ENCODE peak calls at places on chromosomes 3 and 15, in four cellular contexts. B is testis, D is Caco-2, Y is GM06990. S is an unnamed sample.

GRCh38 chr3:126208618-126209256 is 28.4 kb upstream of the ALDH1L1 start:
- DNase-seq in B (peak; percentile 51), D (no peak), Y (no peak), S (peak; percentile 90)

GRCh38 chr15:39429898-39430357 is 151.0 kb upstream of the THBS1 start:
- DNase-seq in B (no peak), D (no peak), Y (peak; percentile 55), S (no peak)

GRCh38 chr3:178446054-178446453 is 90.2 kb upstream of the KCNMB2 start:
- DNase-seq in B (no peak), D (no peak), Y (no peak), S (no peak)

GRCh38 chr3:27462228-27462627 is 22.0 kb downstream of the SLC4A7 start:
- DNase-seq in B (no peak), D (no peak), Y (no peak), S (no peak)

GRCh38 chr15:65077981-65078352 is 1.4 kb downstream of the KBTBD13 start:
- DNase-seq in B (no peak), D (no peak), Y (peak; percentile 47), S (peak; percentile 87)

GRCh38 chr15:96362759-96363678 is 32.5 kb downstream of the NR2F2 start:
- DNase-seq in B (no peak), D (no peak), Y (no peak), S (no peak)

GRCh38 chr15:29942144-29942543 is 119.9 kb upstream of the TJP1 start:
- DNase-seq in B (peak; percentile 55), D (no peak), Y (no peak), S (no peak)

GRCh38 chr15:38253448-38253847 is 812 bp downstream of the SPRED1 start:
- DNase-seq in B (no peak), D (no peak), Y (no peak), S (peak; percentile 32)

GRCh38 chr3:37140899-37141541 is 33.4 kb downstream of the LRRFIP2 start:
- DNase-seq in B (no peak), D (no peak), Y (no peak), S (no peak)

GRCh38 chr3:70982700-70983140 is 600.8 kb downstream of the FOXP1 start:
- DNase-seq in B (no peak), D (no peak), Y (peak; percentile 23), S (peak; percentile 34)

GRCh38 chr15:37773111-37773860 is 161.2 kb upstream of the TMCO5A start:
- DNase-seq in B (no peak), D (no peak), Y (no peak), S (no peak)

GRCh38 chr3:160449660-160450598 is at the start of gene TRIM59:
- DNase-seq in B (peak; percentile 95), D (peak; percentile 89), Y (peak; percentile 99), S (peak; percentile 95)

GRCh38 chr3:139427283-139428060 is 38.0 kb upstream of the COPB2 start:
- DNase-seq in B (no peak), D (no peak), Y (peak; percentile 8), S (no peak)

GRCh38 chr3:10725846-10726245 is 90.2 kb upstream of the SLC6A11 start:
- DNase-seq in B (no peak), D (no peak), Y (no peak), S (no peak)

GRCh38 chr15:45510758-45511280 is 11.7 kb downstream of the SLC30A4 start:
- DNase-seq in B (no peak), D (no peak), Y (no peak), S (no peak)

GRCh38 chr3:57646723-57647122 is 46.2 kb downstream of the DENND6A start:
- DNase-seq in B (peak; percentile 50), D (no peak), Y (no peak), S (no peak)

GRCh38 chr3:16800361-16800760 is 84.4 kb upstream of the PLCL2 start:
- DNase-seq in B (no peak), D (no peak), Y (no peak), S (no peak)

GRCh38 chr3:145798691-145799550 is 362.1 kb downstream of the PLOD2 start:
- DNase-seq in B (no peak), D (no peak), Y (no peak), S (no peak)

GRCh38 chr3:172557515-172558220 is 34.4 kb upstream of the TNFSF10 start:
- DNase-seq in B (no peak), D (no peak), Y (no peak), S (no peak)

GRCh38 chr15:50053457-50053856 is 65.6 kb downstream of the ATP8B4 start:
- DNase-seq in B (no peak), D (no peak), Y (no peak), S (no peak)

GRCh38 chr3:123449092-123449985 is 449 bp upstream of the ADCY5 start:
- DNase-seq in B (peak; percentile 40), D (no peak), Y (no peak), S (no peak)

GRCh38 chr3:126850370-126851085 is 132.4 kb upstream of the PLXNA1 start:
- DNase-seq in B (peak; percentile 33), D (peak; percentile 93), Y (no peak), S (no peak)

GRCh38 chr3:120396469-120396868 is 47.3 kb upstream of the LRRC58 start:
- DNase-seq in B (no peak), D (no peak), Y (no peak), S (no peak)

GRCh38 chr3:33064929-33065328 is 32.0 kb downstream of the GLB1 start:
- DNase-seq in B (no peak), D (no peak), Y (no peak), S (no peak)

GRCh38 chr3:81270603-81271371 is 490.7 kb downstream of the GBE1 start:
- DNase-seq in B (no peak), D (no peak), Y (no peak), S (no peak)

GRCh38 chr3:187497037-187497436 is 128.9 kb downstream of the RTP4 start:
- DNase-seq in B (no peak), D (no peak), Y (no peak), S (no peak)

GRCh38 chr3:32226875-32227500 is 11.5 kb upstream of the CMTM8 start:
- DNase-seq in B (no peak), D (no peak), Y (no peak), S (no peak)

DNA sequence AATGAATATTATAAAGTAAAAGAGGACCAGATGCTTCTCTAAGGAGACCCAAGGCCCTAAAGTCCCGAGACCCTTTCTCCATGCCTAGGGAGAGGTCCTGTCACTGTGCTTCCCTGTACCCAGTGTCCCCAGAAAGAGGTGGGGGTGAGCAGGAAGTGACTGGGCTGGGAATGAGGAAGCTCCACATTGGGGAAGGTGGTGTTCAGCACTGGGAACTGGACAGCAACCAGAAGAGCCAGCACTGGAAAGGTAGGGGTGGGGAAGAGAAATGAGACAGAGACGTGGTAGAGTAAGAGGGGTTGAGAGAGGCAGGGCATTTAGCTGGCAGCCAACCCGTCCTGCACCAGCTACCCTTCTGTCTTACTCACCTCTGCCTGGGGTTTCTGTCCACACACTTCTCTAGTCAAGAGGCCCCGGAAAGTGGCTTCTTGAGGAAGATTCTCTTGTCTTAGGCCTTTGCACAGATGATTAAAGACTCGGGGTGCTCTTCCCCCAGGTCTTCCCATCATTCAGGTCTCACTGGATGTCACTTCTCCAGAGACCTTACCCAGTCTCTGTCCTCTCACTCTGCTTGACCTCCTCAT is 12.2 kb downstream of the RRP9 start:
- DNase-seq in B (no peak), D (no peak), Y (no peak), S (no peak)
- TF ChIP-seq CTCF in B (no peak), D (no peak), Y (no peak), S (no peak)

DNA sequence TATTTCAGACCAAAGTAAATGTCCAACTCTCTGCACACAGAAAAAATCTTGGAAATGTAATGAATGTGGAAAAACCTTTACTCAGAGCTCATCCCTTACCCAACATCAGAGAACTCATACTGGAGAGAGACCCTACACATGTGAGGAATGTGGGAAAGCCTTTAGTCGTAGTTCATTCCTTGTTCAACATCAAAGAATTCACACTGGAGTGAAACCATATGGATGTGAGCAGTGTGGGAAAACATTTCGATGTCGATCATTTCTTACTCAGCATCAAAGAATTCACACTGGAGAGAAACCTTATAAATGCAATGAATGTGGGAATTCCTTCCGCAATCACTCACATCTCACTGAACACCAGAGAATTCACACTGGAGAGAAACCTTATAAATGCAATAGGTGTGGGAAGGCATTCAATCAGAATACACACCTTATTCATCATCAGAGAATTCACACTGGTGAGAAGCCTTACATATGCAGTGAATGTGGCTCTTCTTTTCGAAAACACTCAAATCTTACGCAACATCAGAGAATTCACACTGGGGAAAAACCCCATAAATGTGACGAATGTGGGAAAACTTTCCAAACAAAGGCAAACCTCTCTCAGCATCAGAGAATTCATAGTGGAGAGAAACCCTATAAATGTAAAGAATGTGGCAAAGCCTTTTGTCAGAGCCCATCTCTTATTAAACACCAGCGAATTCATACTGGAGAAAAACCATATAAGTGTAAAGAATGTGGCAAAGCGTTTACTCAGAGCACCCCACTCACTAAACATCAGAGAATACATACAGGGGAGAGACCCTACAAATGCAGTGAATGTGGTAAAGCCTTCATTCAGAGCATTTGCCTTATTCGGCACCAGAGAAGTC is 8.0 kb upstream of the ZNF501 start:
- DNase-seq in B (no peak), D (no peak), Y (no peak), S (no peak)
- H3K4me3 ChIP-seq in B (no peak overlapping the region), D (no peak overlapping the region), Y (no peak overlapping the region), S (no peak overlapping the region)

DNA sequence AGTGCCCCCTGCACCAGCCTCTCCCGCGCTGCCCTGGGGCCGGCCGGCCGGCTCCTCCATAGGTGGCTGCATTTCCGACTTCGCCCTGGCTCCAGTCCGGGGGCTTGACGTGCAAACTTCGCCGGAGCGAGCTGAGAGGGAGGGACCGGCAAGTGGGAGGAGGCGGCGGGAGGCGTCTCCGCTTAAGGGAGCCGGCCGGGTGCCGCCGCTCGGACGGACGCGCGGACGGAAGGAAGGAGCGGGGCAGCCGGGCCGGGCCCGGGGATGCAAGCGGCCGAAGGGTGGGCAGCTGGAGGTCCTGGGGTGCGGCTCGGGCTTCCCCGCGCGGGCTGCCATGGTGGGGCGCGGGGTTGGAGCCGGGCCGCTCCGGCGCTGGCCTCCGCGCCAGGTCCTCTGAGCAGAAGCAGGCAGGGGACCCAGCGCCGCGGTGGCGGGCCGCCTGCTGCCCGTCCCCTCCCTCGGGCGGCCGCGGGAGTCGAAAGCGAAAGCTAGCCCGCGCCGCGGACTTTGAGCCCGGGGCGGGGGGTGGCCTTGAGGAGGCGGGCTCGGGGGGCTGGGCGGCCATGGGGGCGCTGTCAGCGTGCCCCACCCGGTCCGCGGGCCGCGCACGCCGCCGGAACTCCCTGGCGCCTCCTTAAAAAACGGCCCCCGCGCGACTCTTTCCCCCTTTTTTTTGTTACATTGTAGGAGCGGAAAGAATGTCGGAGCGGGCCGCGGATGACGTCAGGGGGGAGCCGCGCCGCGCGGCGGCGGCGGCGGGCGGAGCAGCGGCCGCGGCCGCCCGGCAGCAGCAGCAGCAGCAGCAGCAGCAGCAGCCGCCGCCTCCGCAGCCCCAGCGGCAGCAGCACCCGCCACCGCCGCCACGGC is at the start of gene SCAANT1:
- DNase-seq in B (peak; percentile 91), D (peak; percentile 91), Y (peak; percentile 87), S (peak; percentile 91)
- TF ChIP-seq CTCF in B (peak; percentile 19), D (no peak), Y (no peak), S (no peak)

GRCh38 chr15:85455851-85456250 is 75.4 kb downstream of the AKAP13 start:
- DNase-seq in B (no peak), D (no peak), Y (no peak), S (no peak)

GRCh38 chr15:85454403-85454802 is 74.0 kb downstream of the AKAP13 start:
- DNase-seq in B (no peak), D (no peak), Y (no peak), S (peak; percentile 32)

GRCh38 chr15:85457392-85457968 is 77.1 kb downstream of the AKAP13 start:
- DNase-seq in B (no peak), D (no peak), Y (peak; percentile 64), S (no peak)

GRCh38 chr15:85458764-85459163 is 78.4 kb downstream of the AKAP13 start:
- DNase-seq in B (no peak), D (no peak), Y (no peak), S (no peak)

DNA sequence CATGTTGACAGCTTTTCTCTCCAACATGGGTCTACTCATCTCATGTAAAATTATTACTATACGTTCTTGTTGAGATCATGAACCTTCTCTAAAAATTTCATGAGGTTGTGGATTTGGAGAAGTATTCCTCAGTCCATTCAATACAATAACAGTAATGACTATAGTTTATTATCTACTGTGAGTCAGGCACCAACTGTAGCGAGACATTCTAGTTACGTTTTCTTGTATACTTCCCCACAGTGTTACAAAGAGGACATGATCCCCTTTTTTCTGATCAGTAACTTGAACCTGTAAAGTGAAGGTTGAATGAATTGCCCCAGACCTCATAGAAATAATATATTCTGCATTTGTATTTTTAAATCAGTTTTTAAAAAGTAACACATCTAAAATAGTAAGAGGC is 76.4 kb downstream of the AKAP13 start:
- DNase-seq in B (no peak), D (no peak), Y (peak; percentile 70), S (no peak)
- H3K4me3 ChIP-seq in B (no peak overlapping the region), D (no peak overlapping the region), Y (peak overlapping the region; percentile 5), S (no peak overlapping the region)

S was measured in colonic mucosa.